ENCODE peak calls at places on chromosomes 1 and 21, in five cellular contexts. One of them, this sample, is unnamed.

GRCh38 chr1:114229368-114229767 is 75.7 kb upstream of the SYT6 start:
- DNase-seq in endothelial cell of umbilical vein: no peak
- DNase-seq in IMR-90: no peak
- DNase-seq in fibroblast of lung: no peak
- DNase-seq in colonic mucosa: no peak
- DNase-seq in this sample: no peak

GRCh38 chr1:202623075-202623474 is 87.2 kb downstream of the SYT2 start:
- DNase-seq in fibroblast of lung: peak
- DNase-seq in endothelial cell of umbilical vein: no peak
- DNase-seq in IMR-90: peak
- DNase-seq in colonic mucosa: no peak
- DNase-seq in this sample: peak

GRCh38 chr1:11157867-11158266 is 31.3 kb upstream of the ANGPTL7 start:
- DNase-seq in colonic mucosa: no peak
- DNase-seq in endothelial cell of umbilical vein: no peak
- DNase-seq in IMR-90: peak
- DNase-seq in fibroblast of lung: peak
- DNase-seq in this sample: peak

GRCh38 chr1:204350857-204351573 is 8.7 kb downstream of the PLEKHA6 start:
- DNase-seq in endothelial cell of umbilical vein: peak
- DNase-seq in IMR-90: peak
- DNase-seq in colonic mucosa: peak
- DNase-seq in fibroblast of lung: peak
- DNase-seq in this sample: peak

GRCh38 chr1:68218485-68218884 is 13.8 kb downstream of the WLS start:
- DNase-seq in colonic mucosa: no peak
- DNase-seq in fibroblast of lung: no peak
- DNase-seq in endothelial cell of umbilical vein: no peak
- DNase-seq in IMR-90: no peak
- DNase-seq in this sample: no peak

GRCh38 chr1:6612641-6613360 is 730 bp upstream of the PHF13 start:
- DNase-seq in endothelial cell of umbilical vein: peak
- DNase-seq in IMR-90: peak
- DNase-seq in fibroblast of lung: peak
- DNase-seq in colonic mucosa: peak
- DNase-seq in this sample: peak

GRCh38 chr1:211548321-211549091 is 30.5 kb downstream of the SLC30A1 start:
- DNase-seq in endothelial cell of umbilical vein: no peak
- DNase-seq in IMR-90: no peak
- DNase-seq in colonic mucosa: peak
- DNase-seq in fibroblast of lung: no peak
- DNase-seq in this sample: no peak

GRCh38 chr21:40681164-40681859 is 165.6 kb downstream of the DSCAM start:
- DNase-seq in colonic mucosa: no peak
- DNase-seq in fibroblast of lung: no peak
- DNase-seq in endothelial cell of umbilical vein: no peak
- DNase-seq in IMR-90: no peak
- DNase-seq in this sample: no peak

GRCh38 chr1:228351850-228352249 is 54.8 kb downstream of the TRIM11 start:
- DNase-seq in fibroblast of lung: no peak
- DNase-seq in endothelial cell of umbilical vein: no peak
- DNase-seq in colonic mucosa: no peak
- DNase-seq in IMR-90: no peak
- DNase-seq in this sample: no peak

GRCh38 chr1:1756661-1757421 is 21.4 kb downstream of the NADK start:
- DNase-seq in colonic mucosa: no peak
- DNase-seq in endothelial cell of umbilical vein: no peak
- DNase-seq in fibroblast of lung: no peak
- DNase-seq in IMR-90: no peak
- DNase-seq in this sample: no peak

GRCh38 chr1:19792237-19793002 is 7.3 kb downstream of the TMCO4 start:
- DNase-seq in endothelial cell of umbilical vein: no peak
- DNase-seq in fibroblast of lung: no peak
- DNase-seq in colonic mucosa: no peak
- DNase-seq in IMR-90: no peak
- DNase-seq in this sample: no peak

GRCh38 chr1:49059087-49059486 is 282.4 kb upstream of the BEND5 start:
- DNase-seq in colonic mucosa: no peak
- DNase-seq in endothelial cell of umbilical vein: no peak
- DNase-seq in fibroblast of lung: no peak
- DNase-seq in IMR-90: no peak
- DNase-seq in this sample: no peak

GRCh38 chr1:2494323-2494693 is 18.2 kb downstream of the PLCH2 start:
- DNase-seq in IMR-90: peak
- DNase-seq in fibroblast of lung: peak
- DNase-seq in endothelial cell of umbilical vein: no peak
- DNase-seq in colonic mucosa: peak
- DNase-seq in this sample: peak

GRCh38 chr1:11266268-11267074 is 4.1 kb upstream of the MTOR start:
- DNase-seq in fibroblast of lung: no peak
- DNase-seq in colonic mucosa: no peak
- DNase-seq in endothelial cell of umbilical vein: no peak
- DNase-seq in IMR-90: no peak
- DNase-seq in this sample: no peak

GRCh38 chr21:31931644-31932469 is 59.0 kb downstream of the HUNK start:
- DNase-seq in IMR-90: no peak
- DNase-seq in fibroblast of lung: no peak
- DNase-seq in endothelial cell of umbilical vein: no peak
- DNase-seq in colonic mucosa: no peak
- DNase-seq in this sample: no peak
- H3K9ac ChIP-seq in IMR-90: no peak
- H3K9ac ChIP-seq in fibroblast of lung: no peak
- H3K9ac ChIP-seq in endothelial cell of umbilical vein: no peak
- H3K9ac ChIP-seq in colonic mucosa: no peak
- H3K9ac ChIP-seq in this sample: no peak

DNA sequence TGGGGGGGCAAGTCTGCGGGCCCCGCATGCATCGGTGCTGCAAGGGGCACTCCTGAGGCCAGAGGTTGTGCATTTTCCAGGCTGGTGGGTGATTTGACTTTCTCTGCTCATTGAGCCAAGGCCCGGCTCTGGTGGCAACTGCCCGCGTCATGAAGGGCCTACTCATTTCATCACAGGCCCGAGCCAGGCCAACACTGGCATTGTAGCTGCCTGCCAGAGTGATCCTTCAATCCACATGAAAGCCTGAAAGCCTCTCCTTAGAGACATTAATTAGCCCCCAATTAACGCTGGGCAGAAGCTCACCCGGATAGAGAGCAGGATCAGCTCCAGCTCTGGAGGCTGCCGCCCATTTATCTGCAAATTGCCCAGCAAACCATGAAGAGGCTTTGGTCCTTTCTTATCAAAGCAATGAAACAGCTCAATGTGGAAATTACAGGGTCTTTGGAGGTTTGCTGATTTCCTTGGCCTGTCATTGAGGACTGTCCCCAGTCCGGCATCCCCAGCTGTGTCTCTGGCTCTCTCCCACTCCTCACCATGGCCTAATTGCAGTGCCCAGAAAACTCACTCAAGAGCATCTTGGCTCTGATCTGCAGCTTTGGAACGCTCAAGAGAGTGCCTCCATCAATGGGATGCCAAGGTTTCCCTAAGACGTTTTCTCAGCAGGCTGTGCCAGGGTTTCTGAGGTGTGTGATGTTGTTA is 50.4 kb upstream of the STUM start:
- DNase-seq in IMR-90: no peak
- DNase-seq in colonic mucosa: no peak
- DNase-seq in endothelial cell of umbilical vein: no peak
- DNase-seq in fibroblast of lung: no peak
- DNase-seq in this sample: no peak
- H3K9ac ChIP-seq in IMR-90: no peak
- H3K9ac ChIP-seq in colonic mucosa: no peak
- H3K9ac ChIP-seq in endothelial cell of umbilical vein: no peak
- H3K9ac ChIP-seq in fibroblast of lung: no peak
- H3K9ac ChIP-seq in this sample: no peak

GRCh38 chr1:55427576-55427975 is 212.4 kb upstream of the USP24 start:
- DNase-seq in fibroblast of lung: no peak
- DNase-seq in endothelial cell of umbilical vein: no peak
- DNase-seq in IMR-90: no peak
- DNase-seq in colonic mucosa: no peak
- DNase-seq in this sample: no peak

GRCh38 chr1:55426156-55426555 is 211.0 kb upstream of the USP24 start:
- DNase-seq in colonic mucosa: no peak
- DNase-seq in IMR-90: no peak
- DNase-seq in fibroblast of lung: no peak
- DNase-seq in endothelial cell of umbilical vein: no peak
- DNase-seq in this sample: no peak

GRCh38 chr1:55428236-55428635 is 213.1 kb upstream of the USP24 start:
- DNase-seq in colonic mucosa: no peak
- DNase-seq in fibroblast of lung: peak
- DNase-seq in endothelial cell of umbilical vein: no peak
- DNase-seq in IMR-90: no peak
- DNase-seq in this sample: no peak

GRCh38 chr1:55426619-55427018 is 211.5 kb upstream of the USP24 start:
- DNase-seq in colonic mucosa: no peak
- DNase-seq in endothelial cell of umbilical vein: no peak
- DNase-seq in IMR-90: peak
- DNase-seq in fibroblast of lung: peak
- DNase-seq in this sample: peak

DNA sequence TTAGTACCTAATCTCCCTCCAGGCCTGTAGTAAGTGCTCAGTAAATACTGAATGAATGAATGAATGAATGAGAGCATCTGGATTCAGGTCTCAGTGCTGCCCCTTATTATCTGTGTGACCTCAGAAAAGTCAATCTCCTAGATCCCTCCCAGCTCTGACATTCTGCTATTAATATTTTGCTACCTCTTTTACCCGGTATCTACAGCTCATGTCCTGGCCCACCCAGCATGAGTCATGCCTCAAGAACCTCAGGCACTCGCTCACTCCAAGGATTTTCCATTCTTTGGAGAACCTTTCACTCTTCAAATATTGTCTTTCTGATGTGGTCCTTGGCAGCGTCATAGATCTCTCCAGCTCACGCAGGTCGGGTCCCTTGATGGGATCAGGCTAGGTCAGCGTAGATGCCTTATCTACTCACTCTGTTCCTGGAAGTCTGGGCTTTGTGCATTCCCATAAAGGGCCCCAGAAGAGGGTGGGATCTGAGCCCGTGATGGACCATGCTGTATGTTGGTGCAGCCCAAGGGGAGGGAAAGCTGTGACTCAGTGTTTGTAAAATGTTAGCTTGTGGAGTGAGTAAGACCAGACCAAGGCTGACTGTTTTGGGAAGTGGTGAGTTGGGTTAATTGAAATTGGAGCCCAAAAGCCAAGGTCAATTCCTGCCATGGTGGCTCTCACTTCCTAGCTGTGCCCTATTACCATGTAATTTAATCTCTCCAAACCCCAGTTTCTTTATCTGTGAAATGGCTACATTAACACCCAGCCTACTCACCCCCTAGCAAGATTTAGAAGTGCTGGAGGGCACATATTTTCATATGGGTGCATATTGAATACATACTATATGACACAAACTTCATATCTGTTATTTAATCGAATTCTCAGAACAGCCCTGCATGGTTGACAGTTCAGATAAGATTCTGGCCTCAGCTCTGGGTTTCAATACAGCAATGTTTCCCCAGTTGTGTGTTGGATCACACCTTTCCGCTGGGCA is 214.1 kb upstream of the USP24 start:
- DNase-seq in IMR-90: peak
- DNase-seq in fibroblast of lung: peak
- DNase-seq in endothelial cell of umbilical vein: peak
- DNase-seq in colonic mucosa: no peak
- DNase-seq in this sample: peak
- H3K9ac ChIP-seq in IMR-90: peak
- H3K9ac ChIP-seq in fibroblast of lung: no peak
- H3K9ac ChIP-seq in endothelial cell of umbilical vein: peak
- H3K9ac ChIP-seq in colonic mucosa: no peak
- H3K9ac ChIP-seq in this sample: peak

GRCh38 chr1:53480678-53481077 is 21.5 kb downstream of the DMRTB1 start:
- DNase-seq in IMR-90: no peak
- DNase-seq in fibroblast of lung: no peak
- DNase-seq in colonic mucosa: no peak
- DNase-seq in endothelial cell of umbilical vein: no peak
- DNase-seq in this sample: no peak
- H3K9ac ChIP-seq in IMR-90: no peak
- H3K9ac ChIP-seq in fibroblast of lung: no peak
- H3K9ac ChIP-seq in colonic mucosa: no peak
- H3K9ac ChIP-seq in endothelial cell of umbilical vein: no peak
- H3K9ac ChIP-seq in this sample: no peak

DNA sequence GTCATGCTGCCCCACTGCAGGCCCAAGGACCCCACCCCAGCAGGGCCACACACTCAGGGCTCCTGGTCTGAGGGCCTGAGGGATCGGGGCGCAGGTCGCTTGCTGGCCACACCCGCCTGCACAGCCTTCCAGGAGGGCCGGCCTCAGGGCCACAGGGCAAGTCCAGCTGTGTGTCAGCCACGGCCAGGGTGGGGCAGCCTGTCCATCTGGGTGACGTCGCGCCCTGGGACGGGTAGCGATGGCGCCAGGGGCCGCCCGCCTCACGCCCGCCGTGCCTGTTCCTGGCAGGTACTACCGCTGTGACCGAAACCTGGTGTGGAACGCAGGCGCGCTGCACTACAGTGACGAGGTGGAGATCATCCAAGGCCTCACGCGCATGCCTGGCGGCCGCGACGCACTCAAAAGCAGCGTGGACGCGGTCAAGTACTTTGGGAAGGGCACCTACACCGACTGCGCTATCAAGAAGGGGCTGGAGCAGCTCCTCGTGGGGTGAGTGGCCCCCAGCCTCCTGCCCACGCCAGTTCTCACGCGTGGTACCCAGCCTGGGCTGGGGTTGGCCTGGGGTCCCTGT is 2.5 kb downstream of the COL6A1 start:
- DNase-seq in fibroblast of lung: no peak
- DNase-seq in endothelial cell of umbilical vein: no peak
- DNase-seq in colonic mucosa: no peak
- DNase-seq in IMR-90: no peak
- DNase-seq in this sample: no peak
- H3K9ac ChIP-seq in fibroblast of lung: peak
- H3K9ac ChIP-seq in endothelial cell of umbilical vein: no peak
- H3K9ac ChIP-seq in colonic mucosa: peak
- H3K9ac ChIP-seq in IMR-90: peak
- H3K9ac ChIP-seq in this sample: peak

GRCh38 chr1:26959270-26959669 is 998 bp downstream of the KDF1 start:
- DNase-seq in fibroblast of lung: no peak
- DNase-seq in colonic mucosa: no peak
- DNase-seq in IMR-90: no peak
- DNase-seq in endothelial cell of umbilical vein: no peak
- DNase-seq in this sample: no peak

GRCh38 chr1:26961826-26962225 is 1.6 kb upstream of the KDF1 start:
- DNase-seq in fibroblast of lung: peak
- DNase-seq in IMR-90: peak
- DNase-seq in endothelial cell of umbilical vein: peak
- DNase-seq in colonic mucosa: no peak
- DNase-seq in this sample: peak

GRCh38 chr1:26957306-26957705 is 3.0 kb downstream of the KDF1 start:
- DNase-seq in IMR-90: no peak
- DNase-seq in fibroblast of lung: no peak
- DNase-seq in colonic mucosa: no peak
- DNase-seq in endothelial cell of umbilical vein: no peak
- DNase-seq in this sample: no peak

GRCh38 chr1:26959722-26960624 is at the start of gene KDF1:
- DNase-seq in fibroblast of lung: no peak
- DNase-seq in colonic mucosa: peak
- DNase-seq in endothelial cell of umbilical vein: no peak
- DNase-seq in IMR-90: no peak
- DNase-seq in this sample: no peak

DNA sequence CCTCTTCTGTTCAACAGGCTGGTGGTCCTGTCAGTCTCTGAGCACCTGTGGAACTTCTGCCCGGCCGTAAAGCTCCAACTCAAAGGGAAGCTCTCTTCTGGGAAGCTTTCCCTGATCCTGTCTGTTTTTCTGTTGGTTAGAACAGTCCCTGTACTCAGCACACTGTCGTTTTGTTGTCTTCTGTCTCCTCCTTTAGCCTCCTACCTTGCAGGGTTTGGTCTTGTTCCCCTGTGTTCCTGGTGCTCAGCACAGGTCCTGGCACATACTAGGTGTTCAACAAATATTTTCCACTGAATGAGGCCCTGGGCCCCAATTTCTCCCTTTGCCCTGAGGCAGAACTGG is 328 bp upstream of the KDF1 start:
- DNase-seq in endothelial cell of umbilical vein: no peak
- DNase-seq in colonic mucosa: no peak
- DNase-seq in IMR-90: no peak
- DNase-seq in fibroblast of lung: no peak
- DNase-seq in this sample: no peak
- H3K9ac ChIP-seq in endothelial cell of umbilical vein: no peak
- H3K9ac ChIP-seq in colonic mucosa: peak
- H3K9ac ChIP-seq in IMR-90: no peak
- H3K9ac ChIP-seq in fibroblast of lung: no peak
- H3K9ac ChIP-seq in this sample: no peak

This sample was measured in adipocyte.